ENCODE peak calls at places on chromosomes 6 and 20, in seven cellular contexts. C is lower lobe of right lung, N is SK-N-SH, Y is PC-3, B is A673, V is astrocyte, H is HAP-1. W is an unnamed sample. For H3K36me3, the result is how much of the 10 kb centered on the place peaks cover.

GRCh38 chr20:45247860-45248259 is 6.5 kb downstream of the SLPI start:
- DNase-seq in C (no peak), N (no peak), Y (no peak), B (no peak), V (no peak), H (no peak), W (no peak)

GRCh38 chr6:46191961-46192360 is 21.2 kb upstream of the ENPP5 start:
- DNase-seq in C (no peak), N (no peak), Y (peak), B (no peak), V (peak), H (no peak), W (peak)

GRCh38 chr20:63740501-63741353 is 1.2 kb downstream of the SLC2A4RG start:
- DNase-seq in C (peak), N (peak), Y (peak), B (peak), V (peak), H (peak), W (peak)

GRCh38 chr6:81937296-81937937 is 184.9 kb upstream of the TENT5A start:
- DNase-seq in C (no peak), N (no peak), Y (peak), B (no peak), V (peak), H (no peak), W (peak)

GRCh38 chr6:610882-611281 is 46.0 kb downstream of the HUS1B start:
- DNase-seq in C (no peak), N (no peak), Y (no peak), B (no peak), V (no peak), H (no peak), W (no peak)

GRCh38 chr6:38307730-38308129 is 332.0 kb downstream of the BTBD9 start:
- DNase-seq in C (no peak), N (peak), Y (no peak), B (no peak), V (no peak), H (no peak), W (no peak)

GRCh38 chr20:919491-919916 is 3.4 kb upstream of the ANGPT4 start:
- DNase-seq in C (no peak), N (no peak), Y (no peak), B (no peak), V (no peak), H (no peak), W (no peak)

GRCh38 chr6:133837801-133838349 is 51.0 kb upstream of the TCF21 start:
- DNase-seq in C (peak), N (peak), Y (peak), B (peak), V (no peak), H (peak), W (peak)

GRCh38 chr6:89525786-89526562 is 93.0 kb downstream of the ANKRD6 start:
- DNase-seq in C (no peak), N (no peak), Y (no peak), B (no peak), V (no peak), H (no peak), W (no peak)

GRCh38 chr6:74369556-74369993 is 673.6 kb downstream of the CD109 start:
- DNase-seq in C (no peak), N (no peak), Y (peak), B (peak), V (peak), H (no peak), W (peak)

GRCh38 chr6:160115421-160115820 is 6.2 kb upstream of the SLC22A1 start:
- DNase-seq in C (no peak), N (no peak), Y (no peak), B (no peak), V (no peak), H (no peak), W (no peak)

GRCh38 chr6:83097204-83097603 is 29.7 kb downstream of the DOP1A start:
- DNase-seq in C (no peak), N (no peak), Y (no peak), B (no peak), V (peak), H (no peak), W (no peak)

GRCh38 chr6:4281341-4282293 is 146.2 kb upstream of the ECI2 start:
- DNase-seq in C (peak), N (no peak), Y (peak), B (peak), V (peak), H (no peak), W (peak)

GRCh38 chr20:56249244-56249955 is 868 bp downstream of the MC3R start:
- DNase-seq in C (no peak), N (peak), Y (peak), B (peak), V (no peak), H (no peak), W (no peak)

GRCh38 chr6:78533876-78534275 is 333.5 kb upstream of the IRAK1BP1 start:
- DNase-seq in C (no peak), N (no peak), Y (no peak), B (no peak), V (no peak), H (no peak), W (no peak)

GRCh38 chr6:21593927-21594421 is 423 bp downstream of the SOX4 start:
- DNase-seq in C (no peak), N (peak), Y (no peak), B (peak), V (peak), H (no peak), W (no peak)

GRCh38 chr6:152164957-152165356 is 357.5 kb downstream of the ESR1 start:
- DNase-seq in C (no peak), N (no peak), Y (no peak), B (no peak), V (no peak), H (no peak), W (no peak)
- H3K36me3 ChIP-seq in C (half or more), N (under half), Y (under half), B (under half), V (under half), H (under half), W (under half)

DNA sequence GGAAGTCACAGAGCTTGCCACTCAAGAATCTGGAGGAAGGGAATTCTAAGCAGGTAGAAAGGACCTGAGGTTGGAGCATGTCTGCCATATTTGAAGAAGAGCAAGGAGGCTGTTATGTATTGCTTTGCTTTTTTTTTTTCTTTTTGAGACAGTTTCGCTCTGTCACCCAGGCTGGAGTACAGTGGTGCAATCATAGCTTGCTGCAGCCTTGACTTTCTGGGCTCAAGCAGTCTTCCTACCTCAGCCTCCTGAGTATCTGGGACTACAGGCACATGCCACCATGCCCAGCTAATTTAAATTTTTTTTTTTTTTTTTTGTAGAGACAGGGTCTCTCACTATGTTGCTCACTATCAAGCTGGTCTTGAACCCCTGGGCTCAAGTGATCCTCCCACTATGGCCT is 40.8 kb downstream of the ORC3 start:
- DNase-seq in C (no peak), N (no peak), Y (no peak), B (no peak), V (no peak), H (no peak), W (no peak)
- H3K36me3 ChIP-seq in C (under half), N (under half), Y (under half), B (under half), V (under half), H (under half), W (under half)

DNA sequence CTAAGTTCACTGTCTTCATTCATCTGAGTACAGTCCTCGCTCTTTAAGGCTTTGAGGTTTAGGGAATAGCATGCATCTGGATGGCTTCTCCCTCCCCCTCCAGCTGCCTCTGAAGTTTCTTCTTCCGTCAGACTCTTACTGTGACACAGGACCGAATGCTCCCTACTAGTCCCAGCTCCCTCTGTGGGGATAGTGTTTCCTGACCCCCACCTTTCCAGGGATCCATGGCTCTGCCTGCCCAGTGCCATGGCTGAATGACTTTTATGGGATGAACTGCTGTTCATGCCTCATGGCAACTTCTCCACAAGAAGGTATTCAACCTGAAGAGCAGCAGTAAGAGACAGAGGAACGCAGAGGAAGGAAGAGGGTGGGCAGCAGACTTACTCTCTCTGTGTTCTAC is 79.9 kb upstream of the EMILIN3 start:
- DNase-seq in C (no peak), N (no peak), Y (no peak), B (no peak), V (no peak), H (no peak), W (no peak)
- H3K36me3 ChIP-seq in C (half or more), N (half or more), Y (under half), B (under half), V (under half), H (half or more), W (under half)

GRCh38 chr20:49270736-49271135 is 7.1 kb downstream of the ZNFX1 start:
- DNase-seq in C (no peak), N (no peak), Y (no peak), B (no peak), V (no peak), H (no peak), W (no peak)

GRCh38 chr20:49273696-49274277 is 4.1 kb downstream of the ZNFX1 start:
- DNase-seq in C (no peak), N (no peak), Y (no peak), B (no peak), V (no peak), H (no peak), W (no peak)

GRCh38 chr20:49270177-49270576 is 7.7 kb downstream of the ZNFX1 start:
- DNase-seq in C (no peak), N (no peak), Y (no peak), B (no peak), V (peak), H (no peak), W (no peak)

GRCh38 chr20:49275634-49276033 is 2.2 kb downstream of the ZNFX1 start:
- DNase-seq in C (no peak), N (no peak), Y (peak), B (no peak), V (peak), H (no peak), W (peak)

DNA sequence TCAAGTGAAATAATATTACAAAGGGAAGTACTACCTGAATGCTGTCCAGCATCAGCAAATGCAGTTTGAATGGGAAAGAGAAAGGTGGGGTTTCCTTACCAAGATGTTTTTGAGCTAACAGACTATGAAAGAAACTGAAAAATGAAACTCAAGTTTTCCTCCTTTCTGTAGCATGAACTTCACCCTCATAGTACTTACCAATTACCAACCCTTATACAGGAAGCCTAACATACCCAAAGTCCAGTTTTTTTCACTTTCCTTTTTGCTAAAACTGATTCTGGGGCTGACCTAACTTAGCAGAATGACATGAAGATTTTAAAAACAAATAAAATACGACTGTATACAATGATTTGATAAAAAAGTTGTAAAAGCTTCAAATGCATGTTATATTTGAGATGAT is 5.2 kb downstream of the ZNFX1 start:
- DNase-seq in C (no peak), N (no peak), Y (no peak), B (no peak), V (no peak), H (no peak), W (no peak)
- H3K36me3 ChIP-seq in C (half or more), N (under half), Y (under half), B (half or more), V (under half), H (half or more), W (under half)